ENCODE peak calls at places on chromosomes 11 and 22, in ten cellular contexts. C is cardiac muscle cell, G is lower leg skin, F is AG04450, E is upper lobe of left lung, U is heart left ventricle, A is adrenal gland, X is astrocyte, J is esophagus squamous epithelium, Q is left lung. N is an unnamed sample.

GRCh38 chr11:132718711-132719641 is 813.3 kb downstream of the OPCML start:
- DNase-seq in C (no peak), G (no peak), F (no peak), E (no peak), U (no peak), A (no peak), X (peak), J (no peak), Q (no peak), N (no peak)

GRCh38 chr11:74641905-74642304 is 49.5 kb downstream of the POLD3 start:
- DNase-seq in C (no peak), G (no peak), F (no peak), E (no peak), U (no peak), A (no peak), X (no peak), J (no peak), Q (no peak), N (no peak)

GRCh38 chr22:27474711-27475547 is 326.6 kb downstream of the MN1 start:
- DNase-seq in C (no peak), G (peak), F (peak), E (no peak), U (no peak), A (peak), X (peak), J (no peak), Q (no peak), N (peak)

GRCh38 chr11:126491092-126491491 is 135.6 kb downstream of the ST3GAL4 start:
- DNase-seq in C (no peak), G (no peak), F (no peak), E (no peak), U (no peak), A (no peak), X (no peak), J (no peak), Q (no peak), N (no peak)

GRCh38 chr22:46321387-46321775 is 14.1 kb upstream of the TRMU start:
- DNase-seq in C (no peak), G (no peak), F (no peak), E (no peak), U (no peak), A (no peak), X (no peak), J (no peak), Q (no peak), N (no peak)

GRCh38 chr22:19063581-19064353 is 58.4 kb downstream of the DGCR2 start:
- DNase-seq in C (no peak), G (no peak), F (no peak), E (peak), U (no peak), A (peak), X (no peak), J (no peak), Q (no peak), N (no peak)

GRCh38 chr22:27377901-27378300 is 423.7 kb downstream of the MN1 start:
- DNase-seq in C (no peak), G (no peak), F (no peak), E (peak), U (no peak), A (peak), X (no peak), J (no peak), Q (no peak), N (no peak)

GRCh38 chr22:17817079-17817478 is 42.8 kb upstream of the BID start:
- DNase-seq in C (no peak), G (no peak), F (no peak), E (no peak), U (no peak), A (no peak), X (no peak), J (no peak), Q (no peak), N (no peak)

GRCh38 chr11:43545610-43546009 is 134.9 kb upstream of the HSD17B12 start:
- DNase-seq in C (no peak), G (no peak), F (no peak), E (no peak), U (no peak), A (no peak), X (no peak), J (no peak), Q (no peak), N (no peak)

GRCh38 chr22:47029244-47030001 is 267.0 kb downstream of the TBC1D22A start:
- DNase-seq in C (no peak), G (no peak), F (no peak), E (no peak), U (no peak), A (peak), X (no peak), J (no peak), Q (no peak), N (no peak)

GRCh38 chr11:117130879-117131278 is 13.2 kb upstream of the PAFAH1B2 start:
- DNase-seq in C (no peak), G (no peak), F (no peak), E (no peak), U (no peak), A (no peak), X (no peak), J (no peak), Q (no peak), N (no peak)

GRCh38 chr11:72669527-72669926 is 4.7 kb downstream of the PDE2A start:
- DNase-seq in C (no peak), G (no peak), F (no peak), E (no peak), U (no peak), A (no peak), X (no peak), J (no peak), Q (no peak), N (no peak)

GRCh38 chr11:86802601-86803051 is 2.3 kb downstream of the PRSS23 start:
- DNase-seq in C (peak), G (no peak), F (no peak), E (no peak), U (no peak), A (no peak), X (peak), J (no peak), Q (no peak), N (no peak)

GRCh38 chr22:49201046-49201970 is 626.4 kb downstream of the BRD1 start:
- DNase-seq in C (no peak), G (no peak), F (no peak), E (peak), U (peak), A (no peak), X (no peak), J (no peak), Q (peak), N (no peak)

GRCh38 chr22:37431811-37432707 is 4.8 kb upstream of the ELFN2 start:
- DNase-seq in C (no peak), G (no peak), F (peak), E (no peak), U (no peak), A (no peak), X (peak), J (no peak), Q (peak), N (peak)

GRCh38 chr11:130420478-130421198 is 7.8 kb downstream of the ADAMTS8 start:
- DNase-seq in C (no peak), G (no peak), F (no peak), E (peak), U (no peak), A (peak), X (no peak), J (no peak), Q (no peak), N (no peak)

GRCh38 chr11:69721745-69722144 is 17.9 kb upstream of the FGF19 start:
- DNase-seq in C (no peak), G (no peak), F (no peak), E (no peak), U (no peak), A (no peak), X (no peak), J (no peak), Q (no peak), N (no peak)

DNA sequence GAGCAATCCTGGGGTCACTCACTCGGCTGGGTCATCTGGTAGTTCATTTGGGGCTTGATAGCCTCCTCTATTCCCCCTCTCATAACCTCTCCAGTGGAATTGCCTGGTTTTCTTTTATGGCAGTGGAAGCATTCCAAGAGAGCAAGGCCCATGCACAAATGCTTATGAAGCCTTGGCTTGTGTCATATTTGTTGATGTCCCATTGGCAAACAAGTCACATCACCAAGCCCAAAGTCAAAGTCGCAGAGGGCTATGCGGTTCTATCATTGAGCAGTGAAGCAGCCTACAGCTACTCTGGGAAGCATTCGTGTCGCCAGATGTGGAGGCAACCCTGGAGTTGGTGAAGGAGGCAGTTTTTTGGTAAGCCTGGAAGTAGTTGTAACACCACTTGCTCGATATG is 12.3 kb downstream of the KCTD14 start:
- DNase-seq in C (no peak), G (no peak), F (no peak), E (no peak), U (no peak), A (no peak), X (no peak), J (no peak), Q (no peak), N (no peak)
- TF ChIP-seq CTCF in C (no peak), G (no peak), F (no peak), E (no peak), U (no peak), A (no peak), X (no peak), J (no peak), Q (no peak), N (no peak)

DNA sequence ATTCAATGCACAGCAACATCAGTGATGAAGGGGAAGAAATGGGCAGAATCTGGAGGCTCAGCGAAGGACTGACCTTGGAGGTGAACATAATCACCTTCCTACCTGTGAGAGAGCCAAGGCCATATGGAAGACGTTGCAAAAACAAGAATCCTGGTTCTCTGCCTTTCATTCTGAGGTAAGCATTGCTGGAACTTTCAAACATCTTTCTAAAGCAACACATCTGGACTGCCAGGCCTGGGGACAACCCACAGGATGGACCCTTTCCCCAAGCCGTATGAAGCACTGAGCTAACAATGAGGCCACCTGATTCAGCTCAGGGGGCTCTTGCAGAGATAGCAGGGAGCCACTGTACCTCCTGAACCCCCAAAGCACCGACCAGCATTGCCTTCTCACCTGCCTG is 70.5 kb downstream of the ETS1 start:
- DNase-seq in C (no peak), G (no peak), F (no peak), E (no peak), U (no peak), A (no peak), X (no peak), J (no peak), Q (no peak), N (no peak)
- H3K4me3 ChIP-seq in C (no peak), G (no peak), F (peak), E (peak), U (peak), A (no peak), X (peak), J (peak), Q (no peak), N (peak)

DNA sequence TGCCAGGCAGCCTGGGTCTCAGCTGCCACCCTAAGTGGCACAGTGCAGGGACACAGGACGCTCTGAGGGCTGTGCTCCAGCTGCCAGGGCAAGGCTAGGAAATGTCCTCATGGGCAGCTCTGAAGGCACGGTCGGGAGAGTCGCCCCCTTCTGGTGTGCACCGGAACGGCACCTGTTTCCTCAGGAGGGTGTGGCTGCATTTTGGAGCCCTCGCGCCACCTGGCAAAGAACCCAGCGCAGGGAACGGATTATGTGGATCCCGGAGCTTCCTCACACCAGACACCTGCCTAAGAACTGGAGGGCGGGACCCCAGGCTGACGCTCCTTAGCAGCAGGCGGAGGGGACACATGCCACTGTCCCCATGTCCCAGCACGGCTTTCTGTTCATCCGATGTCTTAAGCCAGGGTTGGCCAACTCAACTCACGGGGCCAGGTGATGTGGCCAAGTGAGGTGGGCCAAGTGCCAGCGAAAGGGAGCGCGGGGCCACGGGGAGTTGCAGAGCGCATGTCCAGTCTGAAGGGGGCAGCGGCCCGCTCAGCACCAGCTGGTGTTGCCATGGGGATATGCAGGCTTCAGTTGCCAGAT is 5.1 kb upstream of the SLC22A8 start:
- DNase-seq in C (no peak), G (no peak), F (no peak), E (no peak), U (no peak), A (no peak), X (no peak), J (no peak), Q (no peak), N (no peak)
- TF ChIP-seq CTCF in C (peak), G (no peak), F (peak), E (peak), U (peak), A (no peak), X (peak), J (no peak), Q (peak), N (peak)

GRCh38 chr22:30245181-30245984 is 1.2 kb downstream of the LIF start:
- DNase-seq in C (no peak), G (no peak), F (no peak), E (no peak), U (no peak), A (no peak), X (no peak), J (no peak), Q (peak), N (no peak)
- H3K4me3 ChIP-seq in C (peak), G (no peak), F (peak), E (peak), U (peak), A (peak), X (peak), J (peak), Q (peak), N (peak)

N was measured in HFF-Myc.